ENCODE peak calls at places on chromosomes 13 and 19, in nine cellular contexts. T, K, Q, G, D, O, C, V and J are unnamed samples.

GRCh38 chr13:30725331-30726085 is 9.8 kb upstream of the ALOX5AP start:
- DNase-seq in C (no peak), O (no peak), D (no peak), G (no peak), Q (no peak), K (no peak), T (peak), V (no peak), J (no peak)

GRCh38 chr13:107124730-107125129 is 556.8 kb upstream of the ARGLU1 start:
- DNase-seq in C (no peak), V (no peak), T (no peak), G (no peak), Q (no peak), O (no peak), K (no peak), D (no peak), J (no peak)

GRCh38 chr13:42653694-42654093 is 79.7 kb downstream of the TNFSF11 start:
- DNase-seq in T (no peak), G (no peak), O (no peak), Q (no peak), K (no peak), V (no peak), C (no peak), D (no peak), J (no peak)

GRCh38 chr19:36436531-36436930 is 18.1 kb upstream of the ZFP82 start:
- DNase-seq in V (peak), T (no peak), O (no peak), K (no peak), G (no peak), Q (no peak), D (peak), C (no peak), J (no peak)

GRCh38 chr19:28169168-28169862 is 1043.6 kb downstream of the UQCRFS1 start:
- DNase-seq in T (no peak), V (peak), Q (no peak), G (no peak), C (no peak), O (no peak), D (no peak), K (no peak), J (no peak)

GRCh38 chr19:18137242-18137641 is 15.7 kb upstream of the PIK3R2 start:
- DNase-seq in O (no peak), Q (no peak), K (no peak), T (no peak), C (no peak), V (no peak), D (no peak), G (no peak), J (no peak)

GRCh38 chr19:15297416-15298224 is 34.7 kb downstream of the BRD4 start:
- DNase-seq in V (peak), Q (no peak), C (no peak), D (peak), O (peak), T (peak), K (no peak), G (no peak), J (no peak)

GRCh38 chr19:38691938-38692457 is 44.5 kb downstream of the ACTN4 start:
- DNase-seq in C (peak), T (peak), Q (no peak), G (no peak), V (peak), D (peak), K (no peak), O (no peak), J (peak)

GRCh38 chr19:54660306-54660705 is 2.5 kb upstream of the LILRB4 start:
- DNase-seq in Q (no peak), K (no peak), D (no peak), T (no peak), V (no peak), C (no peak), O (no peak), G (no peak), J (no peak)

GRCh38 chr19:2690856-2691255 is 11.6 kb downstream of the GNG7 start:
- DNase-seq in Q (no peak), K (no peak), V (no peak), G (no peak), C (no peak), O (no peak), T (no peak), D (no peak), J (no peak)